ENCODE peak calls at places on chromosomes 11 and 22, in five cellular contexts. M, L, G, U and X are unnamed samples. For H3K4me1, the result is how much of the 10 kb centered on the place peaks cover.

GRCh38 chr11:8006349-8006977 is 19.3 kb downstream of the EIF3F start:
- DNase-seq in M (peak), L (peak), G (peak), U (peak), X (peak)

GRCh38 chr11:2826679-2827056 is 58.9 kb downstream of the CDKN1C start:
- DNase-seq in M (no peak), L (no peak), U (no peak), G (peak), X (no peak)

GRCh38 chr11:57638005-57638760 is 11.5 kb downstream of the YPEL4 start:
- DNase-seq in L (peak), G (peak), M (peak), U (peak), X (peak)

GRCh38 chr22:30763815-30764686 is 69.4 kb downstream of the OSBP2 start:
- DNase-seq in L (peak), U (peak), G (no peak), M (no peak), X (peak)

GRCh38 chr22:46010177-46010867 is 33.4 kb upstream of the WNT7B start:
- DNase-seq in U (peak), L (no peak), G (peak), M (peak), X (no peak)

GRCh38 chr11:124602193-124602592 is 9.0 kb upstream of the PANX3 start:
- DNase-seq in M (no peak), L (no peak), U (no peak), G (no peak), X (no peak)

GRCh38 chr11:117678651-117679407 is 118.2 kb downstream of the DSCAML1 start:
- DNase-seq in U (no peak), G (no peak), M (no peak), L (no peak), X (no peak)

GRCh38 chr11:62708423-62709261 is 1.2 kb downstream of the GNG3 start:
- DNase-seq in G (no peak), L (peak), U (peak), M (peak), X (peak)

GRCh38 chr11:128365044-128365443 is 222.3 kb downstream of the ETS1 start:
- DNase-seq in G (no peak), U (peak), L (no peak), M (no peak), X (no peak)

GRCh38 chr11:117517097-117517496 is 189.4 kb downstream of the CEP164 start:
- DNase-seq in G (no peak), L (no peak), M (no peak), U (no peak), X (no peak)

GRCh38 chr11:61270354-61271070 is 24.6 kb downstream of the VWCE start:
- DNase-seq in U (peak), M (no peak), G (no peak), L (no peak), X (no peak)

GRCh38 chr11:7348432-7349298 is 97.0 kb downstream of the SYT9 start:
- DNase-seq in M (peak), U (no peak), L (no peak), G (no peak), X (no peak)

GRCh38 chr22:26485013-26485412 is 1.3 kb downstream of the SRRD start:
- DNase-seq in U (peak), G (no peak), M (no peak), L (no peak), X (no peak)

GRCh38 chr22:26487996-26488395 is 4.3 kb downstream of the SRRD start:
- DNase-seq in U (no peak), L (no peak), M (no peak), G (no peak), X (no peak)

GRCh38 chr22:26485991-26486390 is 2.3 kb downstream of the SRRD start:
- DNase-seq in G (no peak), U (no peak), L (no peak), M (no peak), X (no peak)

GRCh38 chr22:26484360-26484706 is 656 bp downstream of the SRRD start:
- DNase-seq in U (no peak), M (no peak), G (no peak), L (no peak), X (no peak)

GRCh38 chr22:26486394-26486793 is 2.7 kb downstream of the SRRD start:
- DNase-seq in M (no peak), G (no peak), L (no peak), U (no peak), X (no peak)
- H3K4me1 ChIP-seq in M (under half), G (under half), L (under half), U (under half), X (under half)

GRCh38 chr11:27465629-27466028 is 7.0 kb downstream of the LGR4 start:
- DNase-seq in U (no peak), M (no peak), G (no peak), L (no peak), X (no peak)
- H3K27ac ChIP-seq in U (no peak), M (peak), G (peak), L (no peak), X (peak)

DNA sequence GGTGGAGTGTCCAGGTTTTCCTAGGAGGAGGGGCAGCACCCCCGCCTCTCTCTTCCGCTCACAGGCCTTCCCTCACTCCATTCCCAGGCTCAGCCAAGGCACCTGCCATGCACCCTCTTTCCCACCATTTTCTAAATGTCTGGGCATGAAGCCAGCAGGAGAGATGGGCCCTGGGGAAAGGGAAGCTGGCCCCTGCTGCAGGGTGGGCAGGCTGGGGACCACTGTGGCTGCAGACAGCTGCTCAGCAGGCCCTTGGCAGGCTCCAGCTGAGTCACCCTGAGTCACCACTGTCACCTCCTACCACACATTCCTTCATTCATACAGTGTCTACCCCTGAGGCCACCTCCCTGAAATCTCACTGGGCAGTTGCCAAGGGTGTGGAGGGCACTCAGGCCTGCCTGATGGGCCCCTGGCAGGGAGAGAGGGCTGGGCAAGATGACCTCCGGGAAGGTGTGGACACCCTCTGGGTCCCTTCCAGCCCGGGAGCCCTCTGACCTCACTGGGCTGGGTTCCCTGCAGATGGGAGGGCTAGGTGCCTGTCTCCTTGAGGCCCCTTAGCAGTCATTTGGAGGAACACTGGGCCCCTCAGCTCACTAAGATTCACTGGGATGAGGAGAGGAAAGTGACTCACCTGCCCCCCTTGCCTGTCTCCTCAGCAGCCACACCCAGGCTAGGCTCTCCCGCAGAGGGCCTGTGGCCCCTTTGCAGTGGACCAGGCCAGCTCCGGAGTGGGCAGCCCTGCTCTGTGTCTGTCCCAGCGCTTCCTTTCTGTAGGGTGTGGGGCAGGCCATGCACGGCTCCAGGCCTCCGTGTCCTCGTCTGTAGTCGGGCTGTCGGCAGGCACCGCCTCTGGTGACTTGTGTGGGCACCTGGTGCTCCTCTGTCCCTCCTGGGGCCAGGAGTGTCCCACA is 7.8 kb downstream of the MYEOV start:
- DNase-seq in U (peak), M (no peak), L (peak), G (no peak), X (peak)
- H3K4me1 ChIP-seq in U (half or more), M (under half), L (under half), G (half or more), X (under half)

DNA sequence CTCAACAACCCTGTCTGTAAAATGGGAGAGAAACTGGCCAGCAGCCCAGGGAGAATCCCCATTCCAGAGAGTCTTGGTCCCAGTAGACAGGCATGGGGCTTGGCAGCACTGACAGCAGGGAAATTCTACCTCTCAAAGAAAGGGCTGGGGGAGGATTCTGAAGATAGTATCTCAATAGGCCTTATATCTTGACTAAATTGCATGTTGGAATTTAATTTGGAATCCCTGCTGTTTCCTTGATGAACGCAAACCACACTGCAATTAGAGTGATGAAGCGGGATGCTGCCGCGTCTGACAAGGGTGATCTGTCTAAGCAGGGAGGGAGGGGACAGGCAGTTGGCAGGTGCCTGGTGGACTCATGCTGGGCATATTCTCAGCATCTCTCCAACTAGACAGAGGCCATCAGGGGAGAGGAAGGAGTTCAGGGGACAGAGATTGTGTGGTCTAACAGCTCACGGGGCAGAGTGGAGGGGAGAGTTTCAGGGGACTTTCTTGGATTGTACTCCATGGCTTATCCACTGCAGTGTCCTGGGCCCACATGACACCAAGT is 48.4 kb downstream of the COMMD9 start:
- DNase-seq in L (no peak), M (no peak), G (no peak), U (no peak), X (no peak)
- H3K27ac ChIP-seq in L (no peak), M (no peak), G (no peak), U (no peak), X (no peak)

DNA sequence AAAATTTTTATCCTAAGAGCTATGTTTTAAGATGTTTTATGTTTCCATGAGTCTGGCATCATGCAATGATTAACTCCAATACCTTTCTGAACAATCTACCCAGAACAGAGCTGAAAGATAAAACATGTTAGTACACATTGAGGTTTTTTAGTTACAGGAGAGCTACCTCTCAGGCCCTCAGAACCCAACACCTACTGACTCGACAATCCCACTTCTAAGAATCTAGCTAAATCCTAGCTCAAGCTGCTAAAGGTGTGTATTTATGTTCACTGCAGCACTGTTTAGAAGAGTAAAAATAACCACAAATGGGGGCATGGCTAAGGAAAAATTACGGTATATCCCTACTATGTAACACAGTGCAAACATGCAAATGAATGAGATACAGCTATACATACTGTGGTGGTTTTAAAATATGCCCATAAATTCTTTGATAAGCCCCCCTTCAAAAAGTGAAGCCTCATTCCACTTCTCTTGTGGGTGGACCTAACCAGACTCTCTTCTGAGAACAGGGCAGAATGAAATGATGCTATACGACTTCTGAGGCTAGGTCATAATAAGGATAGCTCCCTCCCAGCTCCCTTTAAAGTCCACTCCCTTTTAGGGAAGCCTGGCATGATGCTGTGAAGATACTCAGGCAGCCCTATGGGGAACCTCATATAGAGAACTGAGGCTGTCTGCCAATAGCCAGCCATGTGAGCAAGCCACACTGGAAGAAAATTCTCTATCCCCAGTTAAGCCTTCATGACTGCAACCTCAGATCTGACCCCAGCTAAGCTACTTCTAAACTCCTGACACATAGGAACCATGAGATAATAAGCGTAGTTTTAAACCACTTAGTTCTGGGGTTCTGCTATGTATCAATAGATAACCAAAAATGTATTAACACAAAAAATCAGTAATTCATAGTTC is 29.5 kb downstream of the TMEM123 start:
- DNase-seq in L (no peak), M (no peak), U (no peak), G (no peak), X (no peak)
- H3K4me1 ChIP-seq in L (under half), M (under half), U (under half), G (under half), X (half or more)

DNA sequence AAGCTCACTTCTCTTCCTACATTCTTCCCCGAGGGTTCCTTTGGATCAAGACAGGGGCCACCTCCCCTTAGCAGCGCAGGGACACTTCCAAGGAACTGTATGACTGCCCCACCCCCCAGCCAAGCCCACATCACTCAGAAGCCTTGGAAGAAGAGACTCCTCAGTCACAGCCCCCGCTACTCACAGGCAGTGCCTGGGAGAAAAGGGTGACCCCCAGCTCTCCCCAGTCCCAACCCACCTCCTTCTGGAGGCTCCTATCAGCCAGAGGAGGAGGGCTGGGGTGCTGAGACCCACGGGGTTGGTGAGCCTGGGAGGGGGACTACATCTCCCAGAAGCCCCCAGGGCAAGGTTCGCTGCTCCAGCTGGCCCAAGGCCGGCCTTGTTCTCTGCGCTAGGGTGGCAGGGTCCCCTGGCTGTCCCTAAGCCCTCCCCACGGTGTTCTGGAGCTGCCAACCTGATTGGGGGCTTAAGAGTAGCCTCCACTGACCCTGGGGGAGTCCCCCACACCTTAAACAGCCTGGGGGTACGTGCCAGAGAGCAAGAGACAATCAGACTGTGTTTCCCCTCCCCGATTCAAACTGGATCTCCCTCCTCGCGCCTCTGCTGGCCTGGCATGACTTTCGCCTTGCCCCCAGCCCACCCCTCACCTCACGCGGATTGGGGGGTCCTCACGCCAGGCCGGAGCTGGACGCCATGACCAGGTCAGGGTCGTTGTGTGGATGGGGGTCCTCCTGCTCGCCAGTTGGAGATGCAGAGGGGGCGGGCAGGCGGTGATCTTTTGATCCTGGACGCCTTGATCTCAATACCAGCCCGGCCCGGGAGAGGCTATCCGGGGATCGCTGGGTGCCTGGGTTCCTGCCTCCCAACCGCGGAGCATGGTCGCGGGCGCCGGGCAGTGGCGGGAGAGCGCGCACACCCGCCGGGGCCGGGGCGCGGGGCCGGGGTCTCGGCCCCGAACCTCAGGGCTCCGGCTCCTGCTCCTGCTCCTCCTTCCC is 838 bp downstream of the BCL9L start:
- DNase-seq in L (peak), M (peak), G (peak), U (peak), X (peak)
- H3K27ac ChIP-seq in L (peak), M (peak), G (peak), U (peak), X (peak)

GRCh38 chr11:106384429-106384828 is 307.0 kb downstream of the AASDHPPT start:
- DNase-seq in L (no peak), M (no peak), G (no peak), U (no peak), X (no peak)

GRCh38 chr11:106391771-106392412 is 314.4 kb downstream of the AASDHPPT start:
- DNase-seq in M (no peak), G (no peak), L (no peak), U (peak), X (no peak)

GRCh38 chr11:106386519-106386918 is 309.1 kb downstream of the AASDHPPT start:
- DNase-seq in M (no peak), G (no peak), U (no peak), L (no peak), X (no peak)

GRCh38 chr11:106390078-106390477 is 312.6 kb downstream of the AASDHPPT start:
- DNase-seq in M (no peak), U (no peak), L (no peak), G (no peak), X (no peak)

DNA sequence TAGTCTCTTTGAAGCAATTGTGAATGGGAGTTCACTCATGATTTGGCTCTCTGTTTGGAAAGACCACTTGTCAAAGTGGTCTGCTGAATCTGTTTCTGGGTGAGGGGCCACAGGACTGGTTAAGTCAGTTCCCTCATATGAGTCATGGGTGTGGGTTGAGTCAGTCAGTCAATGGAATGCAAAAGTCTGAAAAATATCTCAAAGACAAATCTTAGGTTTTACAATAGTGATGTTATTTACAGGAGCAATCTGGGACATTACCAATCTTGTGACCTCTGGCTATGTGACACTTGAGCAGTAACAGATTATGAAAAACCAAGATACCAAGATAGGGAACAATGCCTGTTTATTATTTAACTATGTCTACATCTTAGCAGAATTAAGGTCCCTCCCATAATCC is 311.6 kb downstream of the AASDHPPT start:
- DNase-seq in G (no peak), M (no peak), L (no peak), U (no peak), X (no peak)
- H3K4me1 ChIP-seq in G (under half), M (under half), L (under half), U (under half), X (under half)

GRCh38 chr11:119335091-119335654 is 846 bp downstream of the RNF26 start:
- DNase-seq in L (no peak), M (no peak), U (no peak), G (no peak), X (no peak)
- H3K27ac ChIP-seq in L (no peak), M (peak), U (peak), G (peak), X (peak)

GRCh38 chr11:47000033-47000432 is 63.5 kb downstream of the CSTPP1 start:
- DNase-seq in U (no peak), L (no peak), G (no peak), M (no peak), X (no peak)

GRCh38 chr11:47002366-47002765 is 65.8 kb downstream of the CSTPP1 start:
- DNase-seq in U (no peak), G (no peak), M (no peak), L (no peak), X (no peak)

GRCh38 chr11:46999217-46999616 is 62.7 kb downstream of the CSTPP1 start:
- DNase-seq in G (no peak), L (no peak), M (no peak), U (no peak), X (no peak)

GRCh38 chr11:47003180-47003877 is 66.8 kb downstream of the CSTPP1 start:
- DNase-seq in L (peak), G (no peak), U (no peak), M (no peak), X (no peak)

GRCh38 chr11:47001666-47002285 is 65.2 kb downstream of the CSTPP1 start:
- DNase-seq in L (no peak), M (no peak), U (no peak), G (no peak), X (no peak)
- H3K4me1 ChIP-seq in L (under half), M (under half), U (under half), G (under half), X (under half)

GRCh38 chr11:12050470-12050891 is 42.1 kb upstream of the DKK3 start:
- DNase-seq in L (peak), G (no peak), M (no peak), U (no peak), X (no peak)
- H3K27ac ChIP-seq in L (no peak), G (no peak), M (no peak), U (peak), X (peak)